ENCODE peak calls at places on chromosome 13, in five cellular contexts. One of them, this sample, is unnamed.
A peak's percentile ranks its signal among the peaks of the same experiment; 100 is the strongest.

GRCh38 chr13:51803422-51804294 is at the start of gene DHRS12:
- DNase-seq in effector memory CD4-positive, alpha-beta T cell: peak; percentile 86
- DNase-seq in naive thymus-derived CD4-positive, alpha-beta T cell: peak; percentile 91
- DNase-seq in iPS DF 6.9: no peak
- DNase-seq in aorta: peak; percentile 97
- DNase-seq in this sample: peak; percentile 80

GRCh38 chr13:82627183-82627582 is 1255.1 kb downstream of the SLITRK1 start:
- DNase-seq in naive thymus-derived CD4-positive, alpha-beta T cell: no peak
- DNase-seq in iPS DF 6.9: no peak
- DNase-seq in effector memory CD4-positive, alpha-beta T cell: no peak
- DNase-seq in aorta: no peak
- DNase-seq in this sample: no peak

GRCh38 chr13:74288361-74288911 is 154.2 kb upstream of the KLF12 start:
- DNase-seq in aorta: peak; percentile 67
- DNase-seq in naive thymus-derived CD4-positive, alpha-beta T cell: peak; percentile 33
- DNase-seq in effector memory CD4-positive, alpha-beta T cell: no peak
- DNase-seq in iPS DF 6.9: no peak
- DNase-seq in this sample: no peak

GRCh38 chr13:75135325-75135825 is 346.6 kb downstream of the TBC1D4 start:
- DNase-seq in effector memory CD4-positive, alpha-beta T cell: no peak
- DNase-seq in naive thymus-derived CD4-positive, alpha-beta T cell: no peak
- DNase-seq in iPS DF 6.9: no peak
- DNase-seq in aorta: no peak
- DNase-seq in this sample: no peak

GRCh38 chr13:100506600-100507422 is 81.8 kb downstream of the GGACT start:
- DNase-seq in aorta: no peak
- DNase-seq in naive thymus-derived CD4-positive, alpha-beta T cell: no peak
- DNase-seq in iPS DF 6.9: no peak
- DNase-seq in effector memory CD4-positive, alpha-beta T cell: no peak
- DNase-seq in this sample: no peak

GRCh38 chr13:91946498-91947070 is 548.2 kb downstream of the GPC5 start:
- DNase-seq in naive thymus-derived CD4-positive, alpha-beta T cell: no peak
- DNase-seq in aorta: no peak
- DNase-seq in effector memory CD4-positive, alpha-beta T cell: no peak
- DNase-seq in iPS DF 6.9: no peak
- DNase-seq in this sample: no peak

GRCh38 chr13:44954210-44954609 is 35.1 kb downstream of the NUFIP1 start:
- DNase-seq in effector memory CD4-positive, alpha-beta T cell: no peak
- DNase-seq in aorta: no peak
- DNase-seq in naive thymus-derived CD4-positive, alpha-beta T cell: no peak
- DNase-seq in iPS DF 6.9: no peak
- DNase-seq in this sample: no peak

GRCh38 chr13:52850396-52851152 is 2.1 kb upstream of the PCDH8 start:
- DNase-seq in effector memory CD4-positive, alpha-beta T cell: no peak
- DNase-seq in naive thymus-derived CD4-positive, alpha-beta T cell: peak; percentile 8
- DNase-seq in iPS DF 6.9: no peak
- DNase-seq in aorta: peak; percentile 92
- DNase-seq in this sample: no peak

GRCh38 chr13:110334841-110335490 is 27.9 kb downstream of the COL4A2 start:
- DNase-seq in aorta: no peak
- DNase-seq in effector memory CD4-positive, alpha-beta T cell: no peak
- DNase-seq in naive thymus-derived CD4-positive, alpha-beta T cell: no peak
- DNase-seq in iPS DF 6.9: no peak
- DNase-seq in this sample: no peak

GRCh38 chr13:109677206-109677605 is 109.2 kb downstream of the IRS2 start:
- DNase-seq in naive thymus-derived CD4-positive, alpha-beta T cell: no peak
- DNase-seq in iPS DF 6.9: no peak
- DNase-seq in aorta: no peak
- DNase-seq in effector memory CD4-positive, alpha-beta T cell: no peak
- DNase-seq in this sample: no peak

GRCh38 chr13:47287291-47287751 is 390.5 kb upstream of the HTR2A start:
- DNase-seq in naive thymus-derived CD4-positive, alpha-beta T cell: no peak
- DNase-seq in iPS DF 6.9: no peak
- DNase-seq in aorta: no peak
- DNase-seq in effector memory CD4-positive, alpha-beta T cell: no peak
- DNase-seq in this sample: no peak

GRCh38 chr13:74040200-74040599 is 94.0 kb downstream of the KLF12 start:
- DNase-seq in aorta: no peak
- DNase-seq in effector memory CD4-positive, alpha-beta T cell: no peak
- DNase-seq in iPS DF 6.9: peak; percentile 66
- DNase-seq in naive thymus-derived CD4-positive, alpha-beta T cell: no peak
- DNase-seq in this sample: no peak

GRCh38 chr13:110580800-110581199 is 19.3 kb upstream of the RAB20 start:
- DNase-seq in iPS DF 6.9: no peak
- DNase-seq in naive thymus-derived CD4-positive, alpha-beta T cell: no peak
- DNase-seq in effector memory CD4-positive, alpha-beta T cell: no peak
- DNase-seq in aorta: no peak
- DNase-seq in this sample: no peak

GRCh38 chr13:114101831-114102520 is 30.4 kb downstream of the RASA3 start:
- DNase-seq in iPS DF 6.9: no peak
- DNase-seq in aorta: peak; percentile 70
- DNase-seq in effector memory CD4-positive, alpha-beta T cell: no peak
- DNase-seq in naive thymus-derived CD4-positive, alpha-beta T cell: no peak
- DNase-seq in this sample: no peak

GRCh38 chr13:109694972-109695371 is 91.4 kb downstream of the IRS2 start:
- DNase-seq in naive thymus-derived CD4-positive, alpha-beta T cell: no peak
- DNase-seq in effector memory CD4-positive, alpha-beta T cell: no peak
- DNase-seq in aorta: no peak
- DNase-seq in iPS DF 6.9: no peak
- DNase-seq in this sample: no peak

GRCh38 chr13:84187626-84188025 is 305.4 kb upstream of the SLITRK1 start:
- DNase-seq in iPS DF 6.9: no peak
- DNase-seq in naive thymus-derived CD4-positive, alpha-beta T cell: no peak
- DNase-seq in effector memory CD4-positive, alpha-beta T cell: no peak
- DNase-seq in aorta: no peak
- DNase-seq in this sample: no peak

GRCh38 chr13:39777527-39778061 is 122.1 kb downstream of the COG6 start:
- DNase-seq in aorta: no peak
- DNase-seq in effector memory CD4-positive, alpha-beta T cell: no peak
- DNase-seq in iPS DF 6.9: no peak
- DNase-seq in naive thymus-derived CD4-positive, alpha-beta T cell: peak; percentile 41
- DNase-seq in this sample: no peak

GRCh38 chr13:22055259-22055658 is 384.4 kb downstream of the FGF9 start:
- DNase-seq in iPS DF 6.9: no peak
- DNase-seq in aorta: no peak
- DNase-seq in naive thymus-derived CD4-positive, alpha-beta T cell: no peak
- DNase-seq in effector memory CD4-positive, alpha-beta T cell: no peak
- DNase-seq in this sample: no peak

GRCh38 chr13:46160474-46161066 is 21.4 kb downstream of the LCP1 start:
- DNase-seq in effector memory CD4-positive, alpha-beta T cell: no peak
- DNase-seq in aorta: no peak
- DNase-seq in iPS DF 6.9: peak; percentile 43
- DNase-seq in naive thymus-derived CD4-positive, alpha-beta T cell: peak; percentile 74
- DNase-seq in this sample: no peak

GRCh38 chr13:95497307-95497943 is 55.1 kb upstream of the CLDN10 start:
- DNase-seq in aorta: no peak
- DNase-seq in effector memory CD4-positive, alpha-beta T cell: no peak
- DNase-seq in iPS DF 6.9: no peak
- DNase-seq in naive thymus-derived CD4-positive, alpha-beta T cell: no peak
- DNase-seq in this sample: no peak

GRCh38 chr13:47929156-47929555 is 71.9 kb downstream of the SUCLA2 start:
- DNase-seq in effector memory CD4-positive, alpha-beta T cell: no peak
- DNase-seq in naive thymus-derived CD4-positive, alpha-beta T cell: no peak
- DNase-seq in iPS DF 6.9: no peak
- DNase-seq in aorta: no peak
- DNase-seq in this sample: no peak

GRCh38 chr13:43537124-43537523 is 249.6 kb downstream of the ENOX1 start:
- DNase-seq in naive thymus-derived CD4-positive, alpha-beta T cell: no peak
- DNase-seq in iPS DF 6.9: no peak
- DNase-seq in effector memory CD4-positive, alpha-beta T cell: no peak
- DNase-seq in aorta: no peak
- DNase-seq in this sample: no peak

GRCh38 chr13:77338961-77339401 is 12.1 kb upstream of the MYCBP2 start:
- DNase-seq in effector memory CD4-positive, alpha-beta T cell: no peak
- DNase-seq in aorta: no peak
- DNase-seq in iPS DF 6.9: no peak
- DNase-seq in naive thymus-derived CD4-positive, alpha-beta T cell: no peak
- DNase-seq in this sample: no peak

GRCh38 chr13:29195459-29195858 is 375.3 kb downstream of the MTUS2 start:
- DNase-seq in iPS DF 6.9: no peak
- DNase-seq in aorta: no peak
- DNase-seq in effector memory CD4-positive, alpha-beta T cell: no peak
- DNase-seq in naive thymus-derived CD4-positive, alpha-beta T cell: no peak
- DNase-seq in this sample: no peak

GRCh38 chr13:29193083-29193482 is 372.9 kb downstream of the MTUS2 start:
- DNase-seq in naive thymus-derived CD4-positive, alpha-beta T cell: no peak
- DNase-seq in iPS DF 6.9: no peak
- DNase-seq in aorta: no peak
- DNase-seq in effector memory CD4-positive, alpha-beta T cell: no peak
- DNase-seq in this sample: no peak

GRCh38 chr13:29196409-29197074 is 376.4 kb downstream of the MTUS2 start:
- DNase-seq in naive thymus-derived CD4-positive, alpha-beta T cell: no peak
- DNase-seq in aorta: no peak
- DNase-seq in effector memory CD4-positive, alpha-beta T cell: no peak
- DNase-seq in iPS DF 6.9: no peak
- DNase-seq in this sample: no peak
- H3K9me3 ChIP-seq in naive thymus-derived CD4-positive, alpha-beta T cell: peaks cover 3% of the 10 kb centered on the region
- H3K9me3 ChIP-seq in aorta: no peaks in the 10 kb centered on the region
- H3K9me3 ChIP-seq in effector memory CD4-positive, alpha-beta T cell: no peaks in the 10 kb centered on the region
- H3K9me3 ChIP-seq in iPS DF 6.9: peaks cover 6% of the 10 kb centered on the region
- H3K9me3 ChIP-seq in this sample: no peaks in the 10 kb centered on the region

GRCh38 chr13:103430368-103430767 is 364.2 kb upstream of the SLC10A2 start:
- DNase-seq in naive thymus-derived CD4-positive, alpha-beta T cell: no peak
- DNase-seq in aorta: no peak
- DNase-seq in iPS DF 6.9: no peak
- DNase-seq in effector memory CD4-positive, alpha-beta T cell: no peak
- DNase-seq in this sample: no peak
- H3K9me3 ChIP-seq in naive thymus-derived CD4-positive, alpha-beta T cell: no peaks in the 10 kb centered on the region
- H3K9me3 ChIP-seq in aorta: no peaks in the 10 kb centered on the region
- H3K9me3 ChIP-seq in iPS DF 6.9: no peaks in the 10 kb centered on the region
- H3K9me3 ChIP-seq in effector memory CD4-positive, alpha-beta T cell: peaks cover 4% of the 10 kb centered on the region
- H3K9me3 ChIP-seq in this sample: no peaks in the 10 kb centered on the region

GRCh38 chr13:19267746-19268145 is 86.1 kb upstream of the TUBA3C start:
- DNase-seq in aorta: no peak
- DNase-seq in iPS DF 6.9: no peak
- DNase-seq in effector memory CD4-positive, alpha-beta T cell: no peak
- DNase-seq in naive thymus-derived CD4-positive, alpha-beta T cell: no peak
- DNase-seq in this sample: no peak
- H3K9me3 ChIP-seq in aorta: peaks cover 2% of the 10 kb centered on the region
- H3K9me3 ChIP-seq in iPS DF 6.9: peaks cover 3% of the 10 kb centered on the region
- H3K9me3 ChIP-seq in effector memory CD4-positive, alpha-beta T cell: no peaks in the 10 kb centered on the region
- H3K9me3 ChIP-seq in naive thymus-derived CD4-positive, alpha-beta T cell: no peaks in the 10 kb centered on the region
- H3K9me3 ChIP-seq in this sample: no peaks in the 10 kb centered on the region

GRCh38 chr13:18232298-18232993 is 949.2 kb downstream of the TUBA3C start:
- DNase-seq in aorta: no peak
- DNase-seq in iPS DF 6.9: no peak
- DNase-seq in naive thymus-derived CD4-positive, alpha-beta T cell: no peak
- DNase-seq in effector memory CD4-positive, alpha-beta T cell: no peak
- DNase-seq in this sample: no peak
- H3K9me3 ChIP-seq in aorta: no peaks in the 10 kb centered on the region
- H3K9me3 ChIP-seq in iPS DF 6.9: peaks cover 8% of the 10 kb centered on the region
- H3K9me3 ChIP-seq in naive thymus-derived CD4-positive, alpha-beta T cell: peaks cover 9% of the 10 kb centered on the region
- H3K9me3 ChIP-seq in effector memory CD4-positive, alpha-beta T cell: no peaks in the 10 kb centered on the region
- H3K9me3 ChIP-seq in this sample: no peaks in the 10 kb centered on the region

GRCh38 chr13:20291675-20292074 is 59.6 kb upstream of the GJB6 start:
- DNase-seq in naive thymus-derived CD4-positive, alpha-beta T cell: no peak
- DNase-seq in iPS DF 6.9: no peak
- DNase-seq in aorta: no peak
- DNase-seq in effector memory CD4-positive, alpha-beta T cell: no peak
- DNase-seq in this sample: no peak

GRCh38 chr13:20288561-20288960 is 56.4 kb upstream of the GJB6 start:
- DNase-seq in aorta: no peak
- DNase-seq in effector memory CD4-positive, alpha-beta T cell: no peak
- DNase-seq in naive thymus-derived CD4-positive, alpha-beta T cell: no peak
- DNase-seq in iPS DF 6.9: no peak
- DNase-seq in this sample: no peak

GRCh38 chr13:20291037-20291436 is 58.9 kb upstream of the GJB6 start:
- DNase-seq in aorta: no peak
- DNase-seq in effector memory CD4-positive, alpha-beta T cell: no peak
- DNase-seq in iPS DF 6.9: no peak
- DNase-seq in naive thymus-derived CD4-positive, alpha-beta T cell: no peak
- DNase-seq in this sample: no peak

GRCh38 chr13:20285530-20285929 is 53.4 kb upstream of the GJB6 start:
- DNase-seq in naive thymus-derived CD4-positive, alpha-beta T cell: no peak
- DNase-seq in effector memory CD4-positive, alpha-beta T cell: no peak
- DNase-seq in iPS DF 6.9: no peak
- DNase-seq in aorta: no peak
- DNase-seq in this sample: no peak

DNA sequence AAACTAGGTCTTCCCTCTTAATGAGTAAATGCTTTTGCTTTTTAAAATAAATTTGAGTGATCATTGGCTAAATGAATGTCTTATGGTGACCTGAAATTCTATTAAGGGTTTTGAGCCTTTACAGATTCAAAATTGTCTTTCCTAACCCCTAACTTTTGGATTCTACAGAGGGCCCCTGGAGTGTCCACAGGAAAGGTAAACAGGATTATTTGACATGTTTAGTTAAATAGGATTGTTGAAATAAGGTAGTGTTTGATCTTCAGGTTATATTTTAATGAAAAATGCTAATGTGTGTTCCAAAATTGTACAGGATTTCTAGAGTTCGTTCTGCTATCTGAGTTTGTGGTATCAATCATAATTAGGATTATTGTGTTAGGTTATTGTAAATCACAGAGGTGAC is 55.9 kb upstream of the GJB6 start:
- DNase-seq in naive thymus-derived CD4-positive, alpha-beta T cell: no peak
- DNase-seq in effector memory CD4-positive, alpha-beta T cell: no peak
- DNase-seq in aorta: no peak
- DNase-seq in iPS DF 6.9: no peak
- DNase-seq in this sample: no peak
- H3K9me3 ChIP-seq in naive thymus-derived CD4-positive, alpha-beta T cell: peaks cover 35% of the 10 kb centered on the region
- H3K9me3 ChIP-seq in effector memory CD4-positive, alpha-beta T cell: peaks cover 14% of the 10 kb centered on the region
- H3K9me3 ChIP-seq in aorta: peaks cover 17% of the 10 kb centered on the region
- H3K9me3 ChIP-seq in iPS DF 6.9: peaks cover under 1% of the 10 kb centered on the region
- H3K9me3 ChIP-seq in this sample: peaks cover 12% of the 10 kb centered on the region

This sample was measured in T-helper 17 cell.